ENCODE peak calls at places on chromosomes 6 and 20, in six cellular contexts. One of them, this sample, is unnamed. For H3K4me1 and H3K27me3, the result is how much of the 10 kb centered on the place peaks cover.

GRCh38 chr6:159720708-159721107 is 6.6 kb upstream of the WTAP start:
- DNase-seq in neuronal stem cell: peak
- DNase-seq in NT2/D1: peak
- DNase-seq in right cardiac atrium: no peak
- DNase-seq in CD4-positive, alpha-beta memory T cell: peak
- DNase-seq in H9: no peak
- DNase-seq in this sample: no peak

GRCh38 chr20:64766-65322 is 22.6 kb upstream of the DEFB125 start:
- DNase-seq in neuronal stem cell: no peak
- DNase-seq in NT2/D1: no peak
- DNase-seq in right cardiac atrium: no peak
- DNase-seq in CD4-positive, alpha-beta memory T cell: no peak
- DNase-seq in H9: no peak
- DNase-seq in this sample: no peak

GRCh38 chr20:13262302-13262650 is 41.2 kb downstream of the ISM1 start:
- DNase-seq in neuronal stem cell: no peak
- DNase-seq in NT2/D1: no peak
- DNase-seq in right cardiac atrium: no peak
- DNase-seq in CD4-positive, alpha-beta memory T cell: no peak
- DNase-seq in H9: no peak
- DNase-seq in this sample: no peak

GRCh38 chr6:12572884-12573824 is 143.4 kb upstream of the PHACTR1 start:
- DNase-seq in neuronal stem cell: no peak
- DNase-seq in NT2/D1: peak
- DNase-seq in right cardiac atrium: no peak
- DNase-seq in CD4-positive, alpha-beta memory T cell: no peak
- DNase-seq in H9: peak
- DNase-seq in this sample: no peak

GRCh38 chr20:43722153-43722505 is 4.7 kb downstream of the GTSF1L start:
- DNase-seq in neuronal stem cell: no peak
- DNase-seq in NT2/D1: no peak
- DNase-seq in right cardiac atrium: no peak
- DNase-seq in CD4-positive, alpha-beta memory T cell: peak
- DNase-seq in H9: no peak
- DNase-seq in this sample: no peak

GRCh38 chr6:37877373-37878149 is 58.0 kb downstream of the ZFAND3 start:
- DNase-seq in neuronal stem cell: no peak
- DNase-seq in NT2/D1: no peak
- DNase-seq in right cardiac atrium: no peak
- DNase-seq in CD4-positive, alpha-beta memory T cell: no peak
- DNase-seq in H9: no peak
- DNase-seq in this sample: no peak

GRCh38 chr6:30707281-30707850 is 9.7 kb downstream of the MDC1 start:
- DNase-seq in neuronal stem cell: no peak
- DNase-seq in NT2/D1: no peak
- DNase-seq in right cardiac atrium: no peak
- DNase-seq in CD4-positive, alpha-beta memory T cell: no peak
- DNase-seq in H9: no peak
- DNase-seq in this sample: no peak

GRCh38 chr6:157667211-157668033 is 155.6 kb upstream of the SNX9 start:
- DNase-seq in neuronal stem cell: peak
- DNase-seq in NT2/D1: peak
- DNase-seq in right cardiac atrium: no peak
- DNase-seq in CD4-positive, alpha-beta memory T cell: no peak
- DNase-seq in H9: peak
- DNase-seq in this sample: no peak

GRCh38 chr6:1798303-1798964 is 188.7 kb downstream of the FOXC1 start:
- DNase-seq in neuronal stem cell: no peak
- DNase-seq in NT2/D1: no peak
- DNase-seq in right cardiac atrium: no peak
- DNase-seq in CD4-positive, alpha-beta memory T cell: no peak
- DNase-seq in H9: no peak
- DNase-seq in this sample: no peak

GRCh38 chr6:117601811-117602150 is 530 bp downstream of the GOPC start:
- DNase-seq in neuronal stem cell: no peak
- DNase-seq in NT2/D1: no peak
- DNase-seq in right cardiac atrium: peak
- DNase-seq in CD4-positive, alpha-beta memory T cell: no peak
- DNase-seq in H9: no peak
- DNase-seq in this sample: no peak

GRCh38 chr6:35483062-35483461 is 13.8 kb downstream of the TEAD3 start:
- DNase-seq in neuronal stem cell: no peak
- DNase-seq in NT2/D1: no peak
- DNase-seq in right cardiac atrium: no peak
- DNase-seq in CD4-positive, alpha-beta memory T cell: peak
- DNase-seq in H9: no peak
- DNase-seq in this sample: no peak

GRCh38 chr6:8194499-8194898 is 92.2 kb upstream of the EEF1E1 start:
- DNase-seq in neuronal stem cell: no peak
- DNase-seq in NT2/D1: no peak
- DNase-seq in right cardiac atrium: no peak
- DNase-seq in CD4-positive, alpha-beta memory T cell: no peak
- DNase-seq in H9: no peak
- DNase-seq in this sample: no peak

GRCh38 chr6:117326396-117326795 is 61.0 kb downstream of the VGLL2 start:
- DNase-seq in neuronal stem cell: no peak
- DNase-seq in NT2/D1: no peak
- DNase-seq in right cardiac atrium: no peak
- DNase-seq in CD4-positive, alpha-beta memory T cell: no peak
- DNase-seq in H9: no peak
- DNase-seq in this sample: no peak

DNA sequence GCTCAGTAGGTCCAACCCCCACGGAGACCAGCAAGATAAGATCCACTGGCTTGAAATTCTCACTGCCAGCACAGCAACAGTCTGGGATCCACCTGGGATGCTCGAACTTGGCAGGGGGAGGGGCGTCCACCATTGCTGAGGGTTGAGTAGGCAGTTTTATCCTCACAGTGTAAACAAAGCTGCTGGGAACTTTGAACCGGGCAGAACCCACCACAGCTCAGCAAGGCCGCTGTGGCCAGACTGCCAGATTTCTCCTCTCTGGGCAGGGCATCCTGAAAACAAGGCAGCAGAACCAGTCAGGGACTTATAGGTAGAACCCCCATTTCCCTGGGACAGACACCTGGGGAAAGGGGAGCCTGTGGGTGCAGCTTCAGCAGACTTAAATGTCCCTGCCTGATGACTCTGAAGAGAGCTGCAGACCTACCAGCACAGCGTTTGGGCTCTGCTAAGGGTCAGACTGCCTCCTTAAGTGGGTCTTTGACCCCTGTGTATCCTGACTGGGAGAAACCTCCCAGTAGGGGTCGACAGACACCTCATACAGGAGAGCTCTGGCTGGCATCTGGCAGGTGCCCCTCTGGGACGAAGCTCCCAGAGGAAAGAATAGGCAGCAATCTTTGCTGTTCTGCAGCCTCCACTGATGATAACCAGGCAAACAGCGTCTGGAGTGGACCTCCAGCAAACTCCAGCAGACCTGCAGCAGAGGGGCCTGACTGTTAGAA is 782.4 kb upstream of the EYS start:
- DNase-seq in neuronal stem cell: no peak
- DNase-seq in NT2/D1: no peak
- DNase-seq in right cardiac atrium: no peak
- DNase-seq in CD4-positive, alpha-beta memory T cell: no peak
- DNase-seq in H9: no peak
- DNase-seq in this sample: no peak
- H3K4me1 ChIP-seq in neuronal stem cell: under half
- H3K4me1 ChIP-seq in NT2/D1: under half
- H3K4me1 ChIP-seq in right cardiac atrium: under half
- H3K4me1 ChIP-seq in CD4-positive, alpha-beta memory T cell: under half
- H3K4me1 ChIP-seq in H9: under half
- H3K4me1 ChIP-seq in this sample: under half

GRCh38 chr20:62725596-62726268 is 17.1 kb downstream of the NTSR1 start:
- DNase-seq in neuronal stem cell: no peak
- DNase-seq in NT2/D1: no peak
- DNase-seq in right cardiac atrium: no peak
- DNase-seq in CD4-positive, alpha-beta memory T cell: no peak
- DNase-seq in H9: no peak
- DNase-seq in this sample: no peak
- H3K27me3 ChIP-seq in neuronal stem cell: half or more
- H3K27me3 ChIP-seq in NT2/D1: under half
- H3K27me3 ChIP-seq in right cardiac atrium: under half
- H3K27me3 ChIP-seq in CD4-positive, alpha-beta memory T cell: under half
- H3K27me3 ChIP-seq in H9: under half
- H3K27me3 ChIP-seq in this sample: under half

GRCh38 chr6:25384967-25385366 is 105.8 kb downstream of the CARMIL1 start:
- DNase-seq in neuronal stem cell: no peak
- DNase-seq in NT2/D1: no peak
- DNase-seq in right cardiac atrium: no peak
- DNase-seq in CD4-positive, alpha-beta memory T cell: no peak
- DNase-seq in H9: no peak
- DNase-seq in this sample: no peak
- H3K4me1 ChIP-seq in neuronal stem cell: under half
- H3K4me1 ChIP-seq in NT2/D1: under half
- H3K4me1 ChIP-seq in right cardiac atrium: under half
- H3K4me1 ChIP-seq in CD4-positive, alpha-beta memory T cell: under half
- H3K4me1 ChIP-seq in H9: under half
- H3K4me1 ChIP-seq in this sample: under half

DNA sequence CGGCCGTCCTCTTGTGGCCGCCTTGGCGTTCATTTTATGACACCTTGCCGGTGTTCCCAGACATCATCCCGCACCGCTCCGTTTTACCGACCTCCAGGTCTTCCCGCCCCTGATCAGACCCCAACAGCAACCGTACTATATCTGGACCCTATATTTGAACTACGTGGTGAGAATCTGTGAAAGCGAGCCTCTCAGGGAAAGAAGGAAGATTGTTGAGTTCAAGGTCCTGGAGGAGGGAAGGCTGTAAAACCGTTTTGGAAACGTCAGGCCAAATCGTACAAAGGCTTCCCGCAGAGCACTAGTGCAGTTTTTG is 1.4 kb upstream of the CNR1 start:
- DNase-seq in neuronal stem cell: no peak
- DNase-seq in NT2/D1: no peak
- DNase-seq in right cardiac atrium: no peak
- DNase-seq in CD4-positive, alpha-beta memory T cell: no peak
- DNase-seq in H9: peak
- DNase-seq in this sample: no peak
- H3K27me3 ChIP-seq in neuronal stem cell: half or more
- H3K27me3 ChIP-seq in NT2/D1: half or more
- H3K27me3 ChIP-seq in right cardiac atrium: under half
- H3K27me3 ChIP-seq in CD4-positive, alpha-beta memory T cell: under half
- H3K27me3 ChIP-seq in H9: under half
- H3K27me3 ChIP-seq in this sample: under half

DNA sequence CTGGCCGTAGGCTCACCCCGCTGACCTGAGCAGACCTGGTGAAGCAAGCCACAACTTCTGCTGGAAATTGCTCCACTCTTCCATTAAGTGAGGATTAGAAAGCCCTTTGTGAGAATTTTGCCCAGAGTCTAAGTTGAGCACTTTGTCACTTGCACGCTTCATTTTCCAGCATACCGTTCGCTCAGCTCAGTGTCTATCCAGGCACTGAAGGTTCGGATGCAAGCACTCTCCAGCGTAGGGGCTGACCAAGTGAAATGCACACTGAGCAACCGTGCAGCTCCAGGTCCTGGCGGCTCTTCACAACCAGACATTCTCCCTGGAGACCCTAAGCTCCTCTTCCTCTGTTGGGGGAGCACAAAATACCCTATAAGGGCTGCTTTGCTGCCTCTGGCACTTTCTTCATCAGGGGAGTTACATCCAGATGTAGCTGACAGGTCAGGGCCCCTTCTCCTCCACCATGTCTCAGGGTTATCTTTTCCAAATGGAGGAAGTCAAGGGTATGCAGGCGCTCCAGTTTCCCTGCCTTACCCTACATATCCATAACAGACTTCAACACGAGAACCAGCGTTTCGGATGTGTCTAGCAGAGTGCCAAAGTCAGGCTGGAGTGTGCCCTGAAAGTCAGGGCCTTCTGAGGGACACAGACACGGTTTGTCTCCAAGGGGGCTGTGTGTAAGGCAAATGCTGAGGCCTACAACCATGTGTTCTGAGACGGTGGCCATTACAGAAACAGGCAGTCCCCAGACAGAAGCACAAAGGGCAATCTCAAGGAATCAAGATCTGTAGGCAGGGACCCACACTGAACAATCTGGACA is 146.7 kb upstream of the AFDN start:
- DNase-seq in neuronal stem cell: no peak
- DNase-seq in NT2/D1: no peak
- DNase-seq in right cardiac atrium: no peak
- DNase-seq in CD4-positive, alpha-beta memory T cell: no peak
- DNase-seq in H9: no peak
- DNase-seq in this sample: no peak
- H3K4me1 ChIP-seq in neuronal stem cell: under half
- H3K4me1 ChIP-seq in NT2/D1: under half
- H3K4me1 ChIP-seq in right cardiac atrium: under half
- H3K4me1 ChIP-seq in CD4-positive, alpha-beta memory T cell: under half
- H3K4me1 ChIP-seq in H9: under half
- H3K4me1 ChIP-seq in this sample: under half

GRCh38 chr6:50818673-50819072 is at the start of gene TFAP2B:
- DNase-seq in neuronal stem cell: no peak
- DNase-seq in NT2/D1: no peak
- DNase-seq in right cardiac atrium: no peak
- DNase-seq in CD4-positive, alpha-beta memory T cell: no peak
- DNase-seq in H9: no peak
- DNase-seq in this sample: no peak
- H3K27me3 ChIP-seq in neuronal stem cell: half or more
- H3K27me3 ChIP-seq in NT2/D1: half or more
- H3K27me3 ChIP-seq in right cardiac atrium: under half
- H3K27me3 ChIP-seq in CD4-positive, alpha-beta memory T cell: under half
- H3K27me3 ChIP-seq in H9: half or more
- H3K27me3 ChIP-seq in this sample: under half

GRCh38 chr6:137883400-137883888 is 16.4 kb downstream of the TNFAIP3 start:
- DNase-seq in neuronal stem cell: no peak
- DNase-seq in NT2/D1: no peak
- DNase-seq in right cardiac atrium: no peak
- DNase-seq in CD4-positive, alpha-beta memory T cell: peak
- DNase-seq in H9: no peak
- DNase-seq in this sample: peak

GRCh38 chr6:137879885-137880430 is 12.9 kb downstream of the TNFAIP3 start:
- DNase-seq in neuronal stem cell: no peak
- DNase-seq in NT2/D1: no peak
- DNase-seq in right cardiac atrium: no peak
- DNase-seq in CD4-positive, alpha-beta memory T cell: peak
- DNase-seq in H9: peak
- DNase-seq in this sample: no peak

GRCh38 chr6:137882225-137882961 is 15.3 kb downstream of the TNFAIP3 start:
- DNase-seq in neuronal stem cell: no peak
- DNase-seq in NT2/D1: no peak
- DNase-seq in right cardiac atrium: no peak
- DNase-seq in CD4-positive, alpha-beta memory T cell: peak
- DNase-seq in H9: no peak
- DNase-seq in this sample: peak

GRCh38 chr6:137880633-137881521 is 13.8 kb downstream of the TNFAIP3 start:
- DNase-seq in neuronal stem cell: no peak
- DNase-seq in NT2/D1: no peak
- DNase-seq in right cardiac atrium: peak
- DNase-seq in CD4-positive, alpha-beta memory T cell: peak
- DNase-seq in H9: no peak
- DNase-seq in this sample: no peak

DNA sequence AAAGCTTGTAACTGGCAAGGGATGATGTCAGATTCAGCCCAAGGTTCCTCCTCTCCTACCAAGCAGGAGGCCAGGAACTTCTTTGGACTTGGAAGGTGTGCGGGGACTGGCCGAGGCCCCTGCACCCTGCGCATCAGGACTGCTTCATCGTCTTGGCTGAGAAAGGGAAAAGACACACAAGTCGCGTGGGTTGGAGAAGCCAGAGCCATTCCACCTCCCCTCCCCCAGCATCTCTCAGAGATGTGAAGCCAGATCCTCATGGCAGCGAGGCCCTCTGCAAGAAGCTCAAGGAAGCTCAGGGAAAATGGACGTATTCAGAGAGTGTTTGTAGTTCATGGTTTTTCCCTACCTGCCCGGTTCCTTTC is 14.4 kb downstream of the TNFAIP3 start:
- DNase-seq in neuronal stem cell: no peak
- DNase-seq in NT2/D1: no peak
- DNase-seq in right cardiac atrium: no peak
- DNase-seq in CD4-positive, alpha-beta memory T cell: peak
- DNase-seq in H9: no peak
- DNase-seq in this sample: no peak
- H3K4me1 ChIP-seq in neuronal stem cell: under half
- H3K4me1 ChIP-seq in NT2/D1: under half
- H3K4me1 ChIP-seq in right cardiac atrium: under half
- H3K4me1 ChIP-seq in CD4-positive, alpha-beta memory T cell: half or more
- H3K4me1 ChIP-seq in H9: under half
- H3K4me1 ChIP-seq in this sample: under half

This sample was measured in vagina.